ENCODE peak calls at places on chromosomes 12 and 14, in eight cellular contexts. B is adrenal gland; R is thoracic aorta; X is neural progenitor cell; C is uterus; A is Jurkat, Clone E6-1; E is MG63; O is SK-N-MC. G is an unnamed sample.
A peak's percentile ranks its signal among the peaks of the same experiment; 100 is the strongest.

GRCh38 chr12:64025174-64025958 is 180.9 kb downstream of the SRGAP1 start:
- DNase-seq in A (no peak), B (no peak), X (no peak), C (no peak), R (no peak), E (no peak), O (no peak), G (no peak)

GRCh38 chr12:114916531-114916930 is 232.6 kb upstream of the TBX3 start:
- DNase-seq in A (no peak), X (no peak), B (no peak), O (no peak), E (peak; percentile 83), C (no peak), R (no peak), G (no peak)

GRCh38 chr12:121170581-121171260 is 38.0 kb downstream of the P2RX7 start:
- DNase-seq in B (no peak), E (no peak), X (no peak), C (no peak), A (no peak), R (no peak), O (no peak), G (no peak)

GRCh38 chr12:56128669-56129209 is 672 bp downstream of the ESYT1 start:
- DNase-seq in B (no peak), R (no peak), A (no peak), O (no peak), E (peak; percentile 23), C (no peak), X (no peak), G (no peak)

GRCh38 chr12:7667025-7667575 is 1.4 kb upstream of the APOBEC1 start:
- DNase-seq in O (no peak), B (no peak), A (peak; percentile 36), E (no peak), R (no peak), X (no peak), C (no peak), G (no peak)

GRCh38 chr14:101499080-101499479 is 62.2 kb upstream of the DIO3 start:
- DNase-seq in B (peak; percentile 6), O (no peak), C (peak; percentile 26), R (no peak), X (no peak), E (no peak), A (no peak), G (peak; percentile 68)

GRCh38 chr12:3752741-3753486 is at the start of gene CRACR2A:
- DNase-seq in X (peak; percentile 94), E (peak; percentile 85), A (peak; percentile 81), C (peak; percentile 42), B (peak; percentile 21), O (no peak), R (no peak), G (peak; percentile 51)

GRCh38 chr12:119700078-119700477 is 32.1 kb downstream of the PRKAB1 start:
- DNase-seq in B (no peak), E (no peak), R (no peak), O (no peak), X (no peak), C (no peak), A (no peak), G (no peak)

GRCh38 chr12:99985129-99985570 is 414 bp upstream of the ANKS1B start:
- DNase-seq in R (no peak), E (no peak), B (no peak), O (no peak), C (no peak), X (no peak), A (no peak), G (no peak)

GRCh38 chr12:45257185-45257585 is 41.3 kb downstream of the ANO6 start:
- DNase-seq in O (no peak), B (no peak), E (no peak), C (no peak), R (no peak), X (no peak), A (no peak), G (no peak)

GRCh38 chr12:85711735-85712390 is 124.3 kb downstream of the RASSF9 start:
- DNase-seq in B (no peak), X (no peak), E (no peak), O (no peak), A (no peak), C (peak; percentile 20), R (peak; percentile 5), G (no peak)

GRCh38 chr12:14284189-14284722 is 81.2 kb upstream of the ATF7IP start:
- DNase-seq in C (peak; percentile 58), O (no peak), E (no peak), R (no peak), A (no peak), B (peak; percentile 27), X (peak; percentile 24), G (no peak)
- H3K4me3 ChIP-seq in C (no peak overlapping the region), O (no peak overlapping the region), E (no peak overlapping the region), R (no peak overlapping the region), A (no peak overlapping the region), B (no peak overlapping the region), X (peak overlapping the region; percentile 29), G (no peak overlapping the region)

GRCh38 chr12:106070147-106070546 is 68.6 kb downstream of the NUAK1 start:
- DNase-seq in X (no peak), A (no peak), O (no peak), R (no peak), B (no peak), C (no peak), E (no peak), G (no peak)
- H3K4me3 ChIP-seq in X (no peak overlapping the region), A (no peak overlapping the region), O (no peak overlapping the region), R (no peak overlapping the region), B (no peak overlapping the region), C (no peak overlapping the region), E (no peak overlapping the region), G (no peak overlapping the region)

DNA sequence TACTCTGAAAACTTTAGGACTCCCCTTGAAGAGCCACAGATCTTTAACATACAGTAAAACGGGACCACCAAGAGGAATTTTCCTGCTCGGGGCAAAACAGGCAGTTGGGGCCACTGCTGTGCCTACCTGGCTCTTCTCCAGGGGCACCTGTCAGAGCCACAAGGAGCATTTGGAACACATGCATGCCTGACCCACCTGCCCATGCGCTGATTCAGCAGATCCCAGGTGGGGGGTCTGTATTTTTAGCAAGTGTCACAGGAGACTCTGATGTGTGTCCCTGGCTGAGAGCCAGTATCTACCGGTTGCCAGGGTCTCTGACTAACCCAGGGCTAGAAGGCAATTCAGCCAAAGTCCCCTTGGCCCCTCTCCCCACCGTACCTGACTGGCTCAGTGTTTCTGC is 6.5 kb downstream of the CTDSP2 start:
- DNase-seq in X (no peak), R (no peak), E (no peak), B (peak; percentile 47), O (no peak), C (no peak), A (no peak), G (peak; percentile 51)
- H3K4me3 ChIP-seq in X (no peak overlapping the region), R (peak overlapping the region; percentile 98), E (no peak overlapping the region), B (no peak overlapping the region), O (no peak overlapping the region), C (peak overlapping the region; percentile 98), A (no peak overlapping the region), G (no peak overlapping the region)

DNA sequence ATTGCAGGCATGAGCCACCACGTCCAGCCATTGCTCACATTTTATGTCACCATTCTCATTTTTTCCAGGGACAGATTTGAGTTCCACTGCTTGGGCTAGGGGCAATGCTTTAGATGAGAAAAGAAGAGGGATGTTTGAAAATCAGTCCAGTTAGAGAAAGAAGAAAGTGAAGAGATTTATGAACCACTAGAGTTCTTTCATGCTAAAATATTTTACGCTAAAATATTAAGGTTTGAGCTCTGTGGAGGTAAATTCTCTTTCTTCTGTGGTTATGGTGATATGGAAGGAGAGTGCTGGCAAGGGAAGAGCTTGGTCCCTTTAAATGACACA is 21.5 kb downstream of the CFL2 start:
- DNase-seq in R (no peak), X (no peak), B (no peak), O (no peak), C (no peak), E (no peak), A (no peak), G (no peak)
- H3K4me3 ChIP-seq in R (peak overlapping the region; percentile 66), X (peak overlapping the region; percentile 24), B (peak overlapping the region; percentile 49), O (no peak overlapping the region), C (peak overlapping the region; percentile 35), E (peak overlapping the region; percentile 15), A (no peak overlapping the region), G (no peak overlapping the region)

G was measured in body of pancreas.